ENCODE peak calls at places on chromosomes 6 and 20, in five cellular contexts. One of them, this sample, is unnamed.

GRCh38 chr6:25014806-25015560 is 79.2 kb upstream of the RIPOR2 start:
- DNase-seq in H1: no peak
- DNase-seq in GM12878: no peak
- DNase-seq in K562: no peak
- DNase-seq in HepG2: no peak
- DNase-seq in this sample: no peak

GRCh38 chr6:75207211-75207984 is 1.5 kb upstream of the COL12A1 start:
- DNase-seq in H1: peak; percentile 71
- DNase-seq in GM12878: no peak
- DNase-seq in K562: no peak
- DNase-seq in HepG2: no peak
- DNase-seq in this sample: no peak

GRCh38 chr6:148530976-148531375 is 188.3 kb downstream of the SASH1 start:
- DNase-seq in H1: no peak
- DNase-seq in GM12878: no peak
- DNase-seq in K562: no peak
- DNase-seq in HepG2: no peak
- DNase-seq in this sample: no peak

GRCh38 chr20:56629464-56630085 is 469 bp downstream of the TFAP2C start:
- DNase-seq in H1: no peak
- DNase-seq in GM12878: no peak
- DNase-seq in K562: no peak
- DNase-seq in HepG2: no peak
- DNase-seq in this sample: no peak

GRCh38 chr20:9517297-9518134 is 3.1 kb downstream of the LAMP5 start:
- DNase-seq in H1: no peak
- DNase-seq in GM12878: no peak
- DNase-seq in K562: no peak
- DNase-seq in HepG2: no peak
- DNase-seq in this sample: no peak

GRCh38 chr6:125153541-125154183 is at the start of gene TPD52L1:
- DNase-seq in H1: peak; percentile 86
- DNase-seq in GM12878: no peak
- DNase-seq in K562: peak; percentile 87
- DNase-seq in HepG2: peak; percentile 66
- DNase-seq in this sample: peak; percentile 76

GRCh38 chr20:32624687-32625345 is 39.7 kb upstream of the NOL4L start:
- DNase-seq in H1: no peak
- DNase-seq in GM12878: no peak
- DNase-seq in K562: no peak
- DNase-seq in HepG2: no peak
- DNase-seq in this sample: no peak

GRCh38 chr20:59063358-59064213 is 21.0 kb upstream of the PRELID3B start:
- DNase-seq in H1: no peak
- DNase-seq in GM12878: no peak
- DNase-seq in K562: no peak
- DNase-seq in HepG2: no peak
- DNase-seq in this sample: peak; percentile 75

GRCh38 chr20:37657924-37658800 is 35.7 kb upstream of the CTNNBL1 start:
- DNase-seq in H1: no peak
- DNase-seq in GM12878: no peak
- DNase-seq in K562: no peak
- DNase-seq in HepG2: no peak
- DNase-seq in this sample: no peak

GRCh38 chr6:111699123-111699522 is 93.4 kb upstream of the TRAF3IP2 start:
- DNase-seq in H1: no peak
- DNase-seq in GM12878: no peak
- DNase-seq in K562: no peak
- DNase-seq in HepG2: no peak
- DNase-seq in this sample: no peak

GRCh38 chr20:12594410-12595130 is 414.2 kb upstream of the SPTLC3 start:
- DNase-seq in H1: no peak
- DNase-seq in GM12878: no peak
- DNase-seq in K562: no peak
- DNase-seq in HepG2: peak; percentile 13
- DNase-seq in this sample: no peak

GRCh38 chr6:106165885-106166485 is 79.8 kb downstream of the PRDM1 start:
- DNase-seq in H1: no peak
- DNase-seq in GM12878: no peak
- DNase-seq in K562: no peak
- DNase-seq in HepG2: peak; percentile 69
- DNase-seq in this sample: no peak

GRCh38 chr20:51985013-51985415 is 182.7 kb upstream of the SALL4 start:
- DNase-seq in H1: no peak
- DNase-seq in GM12878: no peak
- DNase-seq in K562: no peak
- DNase-seq in HepG2: peak; percentile 54
- DNase-seq in this sample: peak; percentile 72

DNA sequence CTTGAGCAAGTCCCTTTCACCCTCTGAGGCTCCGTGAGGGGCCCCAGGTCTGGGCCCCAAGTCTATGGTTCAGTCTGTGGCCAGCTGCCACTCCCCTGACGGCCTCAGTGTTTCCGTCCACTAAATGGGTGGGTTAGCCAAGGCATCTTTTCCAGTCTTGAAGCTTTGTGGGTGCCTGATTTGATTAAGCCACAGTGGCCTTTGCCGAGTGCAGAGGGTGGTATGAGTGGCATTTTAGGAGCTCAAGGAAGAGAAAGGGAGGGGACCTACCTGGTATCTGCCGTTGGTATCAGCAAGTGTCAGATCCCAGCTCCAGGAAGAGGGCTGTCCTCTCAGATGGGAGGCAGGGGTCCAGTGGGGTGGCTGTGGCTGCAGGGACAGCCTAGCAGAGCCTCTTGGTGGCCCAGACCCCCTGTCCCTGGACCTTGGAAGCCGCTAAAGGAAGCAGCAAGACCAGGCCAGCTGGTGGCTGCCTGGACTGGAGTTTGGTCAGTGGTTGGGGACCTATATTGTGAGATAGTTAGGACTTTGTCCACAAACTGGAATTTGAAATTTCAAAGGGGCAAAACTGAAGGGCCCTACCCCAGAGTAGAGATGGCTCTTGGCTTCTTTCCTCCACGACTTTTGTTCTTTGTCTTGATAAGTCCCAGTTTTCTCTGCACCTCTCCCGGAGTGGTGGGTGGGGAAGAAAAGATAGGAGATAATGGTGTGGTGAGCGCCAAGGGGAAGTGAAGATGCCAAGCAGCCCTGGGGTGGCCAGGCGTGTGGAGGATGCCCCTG is 39.9 kb downstream of the HNF4A start:
- DNase-seq in H1: no peak
- DNase-seq in GM12878: no peak
- DNase-seq in K562: no peak
- DNase-seq in HepG2: peak; percentile 65
- DNase-seq in this sample: no peak
- TF ChIP-seq YY1 in H1: no peak
- TF ChIP-seq YY1 in GM12878: no peak
- TF ChIP-seq YY1 in K562: no peak
- TF ChIP-seq YY1 in HepG2: no peak
- TF ChIP-seq YY1 in this sample: no peak

DNA sequence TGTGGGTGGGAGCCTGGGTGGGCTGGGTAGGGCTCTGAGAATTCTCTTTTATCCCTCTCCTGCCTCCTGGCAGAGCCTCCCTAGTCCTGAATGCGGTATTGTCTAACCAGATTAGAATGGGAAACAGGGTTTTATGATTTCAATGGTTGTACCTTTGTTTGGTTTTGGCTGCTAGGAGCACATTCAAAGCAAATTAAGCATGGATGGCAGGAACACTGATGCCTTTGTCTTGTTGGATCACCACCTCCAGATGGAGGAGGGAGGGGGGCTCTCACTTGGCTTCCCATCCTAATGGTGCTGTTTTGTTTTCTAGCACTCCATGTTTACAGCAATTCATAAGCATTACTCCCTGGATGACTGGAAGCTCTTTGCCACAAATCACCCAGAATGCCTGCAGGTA is 11.6 kb downstream of the GMPR start:
- DNase-seq in H1: no peak
- DNase-seq in GM12878: no peak
- DNase-seq in K562: no peak
- DNase-seq in HepG2: peak; percentile 45
- DNase-seq in this sample: no peak
- H2AFZ ChIP-seq in H1: no peak overlapping the region
- H2AFZ ChIP-seq in GM12878: no peak overlapping the region
- H2AFZ ChIP-seq in K562: no peak overlapping the region
- H2AFZ ChIP-seq in HepG2: no peak overlapping the region
- H2AFZ ChIP-seq in this sample: no peak overlapping the region

GRCh38 chr6:50007821-50008220 is 14.0 kb downstream of the DEFB110 start:
- DNase-seq in H1: no peak
- DNase-seq in GM12878: no peak
- DNase-seq in K562: no peak
- DNase-seq in HepG2: no peak
- DNase-seq in this sample: no peak
- TF ChIP-seq ATF3 in H1: no peak
- TF ChIP-seq ATF3 in GM12878: no peak
- TF ChIP-seq ATF3 in K562: no peak
- TF ChIP-seq ATF3 in HepG2: no peak
- TF ChIP-seq ATF3 in this sample: no peak

GRCh38 chr6:33759887-33760629 is 13.4 kb upstream of the IP6K3 start:
- DNase-seq in H1: no peak
- DNase-seq in GM12878: no peak
- DNase-seq in K562: no peak
- DNase-seq in HepG2: no peak
- DNase-seq in this sample: no peak

GRCh38 chr6:33756211-33756954 is 9.7 kb upstream of the IP6K3 start:
- DNase-seq in H1: no peak
- DNase-seq in GM12878: no peak
- DNase-seq in K562: no peak
- DNase-seq in HepG2: no peak
- DNase-seq in this sample: no peak

GRCh38 chr6:33757113-33757512 is 10.4 kb upstream of the IP6K3 start:
- DNase-seq in H1: no peak
- DNase-seq in GM12878: no peak
- DNase-seq in K562: no peak
- DNase-seq in HepG2: no peak
- DNase-seq in this sample: no peak

GRCh38 chr6:33758807-33759206 is 12.1 kb upstream of the IP6K3 start:
- DNase-seq in H1: no peak
- DNase-seq in GM12878: no peak
- DNase-seq in K562: no peak
- DNase-seq in HepG2: no peak
- DNase-seq in this sample: no peak

DNA sequence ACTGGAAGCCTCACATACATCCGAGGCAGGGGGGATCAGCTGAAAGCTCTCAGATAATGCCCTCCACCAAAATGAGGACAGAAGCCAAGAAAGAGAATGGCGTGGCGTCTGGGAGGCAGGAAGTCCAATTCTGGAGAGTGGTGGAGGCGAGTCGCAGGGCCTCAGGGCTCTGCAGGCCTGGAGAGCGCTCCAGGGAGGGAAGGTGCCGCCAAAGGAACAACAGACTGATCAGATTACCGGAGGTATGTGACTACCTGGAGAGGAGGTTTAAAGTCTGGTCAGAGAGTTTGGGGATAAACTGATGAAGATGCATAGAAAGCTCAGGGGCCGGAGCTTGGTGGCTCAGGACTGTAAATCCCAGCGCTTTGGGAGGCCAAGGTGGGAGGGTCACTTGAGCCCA is 11.2 kb upstream of the IP6K3 start:
- DNase-seq in H1: no peak
- DNase-seq in GM12878: no peak
- DNase-seq in K562: no peak
- DNase-seq in HepG2: no peak
- DNase-seq in this sample: no peak
- TF ChIP-seq YY1 in H1: no peak
- TF ChIP-seq YY1 in GM12878: no peak
- TF ChIP-seq YY1 in K562: no peak
- TF ChIP-seq YY1 in HepG2: no peak
- TF ChIP-seq YY1 in this sample: no peak

DNA sequence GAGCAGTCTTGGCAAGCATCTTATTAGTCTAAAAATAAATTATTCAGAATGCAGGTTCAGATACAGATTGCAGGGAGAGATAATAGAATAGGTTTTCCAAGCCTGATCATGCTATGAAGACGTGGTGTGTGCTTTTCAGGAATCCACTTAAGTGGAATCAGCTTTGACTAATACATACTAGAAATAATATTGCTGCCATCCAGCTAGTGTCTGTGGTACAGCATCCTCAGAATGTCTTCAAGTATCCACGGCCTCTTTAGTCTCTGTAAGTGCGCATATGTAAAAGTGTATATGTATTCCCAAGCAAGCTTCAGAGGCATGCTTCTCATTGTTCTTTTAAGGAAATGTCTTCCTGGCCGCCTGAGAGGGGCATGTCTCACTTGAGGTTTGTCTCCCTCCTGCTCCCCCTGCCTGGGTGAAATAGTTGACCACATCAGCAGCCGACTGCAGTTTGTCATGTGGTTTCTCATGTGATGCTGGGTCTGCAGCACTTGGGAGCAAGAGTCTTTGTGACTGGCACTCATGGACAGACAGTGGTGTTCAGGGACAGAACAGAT is 150.9 kb downstream of the PRL start:
- DNase-seq in H1: no peak
- DNase-seq in GM12878: no peak
- DNase-seq in K562: no peak
- DNase-seq in HepG2: no peak
- DNase-seq in this sample: no peak
- H2AFZ ChIP-seq in H1: no peak overlapping the region
- H2AFZ ChIP-seq in GM12878: no peak overlapping the region
- H2AFZ ChIP-seq in K562: no peak overlapping the region
- H2AFZ ChIP-seq in HepG2: no peak overlapping the region
- H2AFZ ChIP-seq in this sample: no peak overlapping the region